ENCODE peak calls at places on chromosome 1, in eight cellular contexts. One of them, this sample, is unnamed.

GRCh38 chr1:229759037-229759435 is 133.0 kb downstream of the URB2 start:
- DNase-seq in HuH-7.5: no peak
- DNase-seq in hepatic stellate cell: no peak
- DNase-seq in activated naive CD4-positive, alpha-beta T cell treated with anti-CD3 and anti-CD28 coated beads, Interleukin-2, amount 10 ng/mL, durations not matched to agents 7 days and 5 days: no peak
- DNase-seq in WERI-Rb-1: no peak
- DNase-seq in NCI-H1417 treated with DMSO at 0.1 percent for 48 hours: no peak
- DNase-seq in fibroblast of gingiva: no peak
- DNase-seq in fibroblast of lung: peak; percentile 85
- DNase-seq in this sample: no peak

GRCh38 chr1:168555521-168556046 is 11.8 kb upstream of the XCL2 start:
- DNase-seq in fibroblast of lung: no peak
- DNase-seq in hepatic stellate cell: no peak
- DNase-seq in fibroblast of gingiva: no peak
- DNase-seq in WERI-Rb-1: no peak
- DNase-seq in activated naive CD4-positive, alpha-beta T cell treated with anti-CD3 and anti-CD28 coated beads, Interleukin-2, amount 10 ng/mL, durations not matched to agents 7 days and 5 days: no peak
- DNase-seq in HuH-7.5: no peak
- DNase-seq in NCI-H1417 treated with DMSO at 0.1 percent for 48 hours: no peak
- DNase-seq in this sample: no peak

GRCh38 chr1:193104496-193104905 is 713 bp downstream of the GLRX2 start:
- DNase-seq in WERI-Rb-1: peak; percentile 62
- DNase-seq in NCI-H1417 treated with DMSO at 0.1 percent for 48 hours: no peak
- DNase-seq in fibroblast of gingiva: no peak
- DNase-seq in hepatic stellate cell: peak; percentile 41
- DNase-seq in HuH-7.5: no peak
- DNase-seq in activated naive CD4-positive, alpha-beta T cell treated with anti-CD3 and anti-CD28 coated beads, Interleukin-2, amount 10 ng/mL, durations not matched to agents 7 days and 5 days: peak; percentile 38
- DNase-seq in fibroblast of lung: peak; percentile 64
- DNase-seq in this sample: peak; percentile 24

GRCh38 chr1:167766538-167766937 is 44.8 kb downstream of the MPZL1 start:
- DNase-seq in fibroblast of lung: no peak
- DNase-seq in fibroblast of gingiva: no peak
- DNase-seq in NCI-H1417 treated with DMSO at 0.1 percent for 48 hours: no peak
- DNase-seq in activated naive CD4-positive, alpha-beta T cell treated with anti-CD3 and anti-CD28 coated beads, Interleukin-2, amount 10 ng/mL, durations not matched to agents 7 days and 5 days: no peak
- DNase-seq in HuH-7.5: no peak
- DNase-seq in WERI-Rb-1: no peak
- DNase-seq in hepatic stellate cell: no peak
- DNase-seq in this sample: no peak

GRCh38 chr1:37157634-37158033 is 123.3 kb upstream of the GRIK3 start:
- DNase-seq in NCI-H1417 treated with DMSO at 0.1 percent for 48 hours: no peak
- DNase-seq in fibroblast of gingiva: no peak
- DNase-seq in HuH-7.5: no peak
- DNase-seq in WERI-Rb-1: no peak
- DNase-seq in activated naive CD4-positive, alpha-beta T cell treated with anti-CD3 and anti-CD28 coated beads, Interleukin-2, amount 10 ng/mL, durations not matched to agents 7 days and 5 days: no peak
- DNase-seq in hepatic stellate cell: no peak
- DNase-seq in fibroblast of lung: no peak
- DNase-seq in this sample: no peak

GRCh38 chr1:174534789-174535188 is 87.0 kb downstream of the GPR52 start:
- DNase-seq in fibroblast of gingiva: no peak
- DNase-seq in NCI-H1417 treated with DMSO at 0.1 percent for 48 hours: no peak
- DNase-seq in activated naive CD4-positive, alpha-beta T cell treated with anti-CD3 and anti-CD28 coated beads, Interleukin-2, amount 10 ng/mL, durations not matched to agents 7 days and 5 days: no peak
- DNase-seq in WERI-Rb-1: no peak
- DNase-seq in hepatic stellate cell: no peak
- DNase-seq in HuH-7.5: no peak
- DNase-seq in fibroblast of lung: peak; percentile 83
- DNase-seq in this sample: no peak

GRCh38 chr1:66539491-66539890 is 5.5 kb downstream of the SGIP1 start:
- DNase-seq in NCI-H1417 treated with DMSO at 0.1 percent for 48 hours: no peak
- DNase-seq in HuH-7.5: no peak
- DNase-seq in hepatic stellate cell: no peak
- DNase-seq in fibroblast of lung: no peak
- DNase-seq in fibroblast of gingiva: no peak
- DNase-seq in WERI-Rb-1: no peak
- DNase-seq in activated naive CD4-positive, alpha-beta T cell treated with anti-CD3 and anti-CD28 coated beads, Interleukin-2, amount 10 ng/mL, durations not matched to agents 7 days and 5 days: no peak
- DNase-seq in this sample: no peak

GRCh38 chr1:150578278-150579109 is 916 bp downstream of the MCL1 start:
- DNase-seq in WERI-Rb-1: peak; percentile 58
- DNase-seq in HuH-7.5: no peak
- DNase-seq in fibroblast of gingiva: peak; percentile 79
- DNase-seq in activated naive CD4-positive, alpha-beta T cell treated with anti-CD3 and anti-CD28 coated beads, Interleukin-2, amount 10 ng/mL, durations not matched to agents 7 days and 5 days: peak; percentile 59
- DNase-seq in fibroblast of lung: peak; percentile 92
- DNase-seq in NCI-H1417 treated with DMSO at 0.1 percent for 48 hours: no peak
- DNase-seq in hepatic stellate cell: peak; percentile 60
- DNase-seq in this sample: peak; percentile 67

GRCh38 chr1:29202584-29203340 is 21.1 kb upstream of the SRSF4 start:
- DNase-seq in fibroblast of lung: peak; percentile 97
- DNase-seq in NCI-H1417 treated with DMSO at 0.1 percent for 48 hours: peak; percentile 49
- DNase-seq in fibroblast of gingiva: peak; percentile 95
- DNase-seq in WERI-Rb-1: peak; percentile 94
- DNase-seq in hepatic stellate cell: peak; percentile 97
- DNase-seq in HuH-7.5: peak; percentile 89
- DNase-seq in activated naive CD4-positive, alpha-beta T cell treated with anti-CD3 and anti-CD28 coated beads, Interleukin-2, amount 10 ng/mL, durations not matched to agents 7 days and 5 days: peak; percentile 92
- DNase-seq in this sample: peak; percentile 91

GRCh38 chr1:183995322-183996035 is 42.0 kb downstream of the COLGALT2 start:
- DNase-seq in hepatic stellate cell: peak; percentile 20
- DNase-seq in WERI-Rb-1: no peak
- DNase-seq in activated naive CD4-positive, alpha-beta T cell treated with anti-CD3 and anti-CD28 coated beads, Interleukin-2, amount 10 ng/mL, durations not matched to agents 7 days and 5 days: no peak
- DNase-seq in fibroblast of gingiva: peak; percentile 14
- DNase-seq in NCI-H1417 treated with DMSO at 0.1 percent for 48 hours: no peak
- DNase-seq in HuH-7.5: no peak
- DNase-seq in fibroblast of lung: no peak
- DNase-seq in this sample: no peak

GRCh38 chr1:212935387-212935981 is 14.9 kb upstream of the VASH2 start:
- DNase-seq in fibroblast of gingiva: no peak
- DNase-seq in activated naive CD4-positive, alpha-beta T cell treated with anti-CD3 and anti-CD28 coated beads, Interleukin-2, amount 10 ng/mL, durations not matched to agents 7 days and 5 days: no peak
- DNase-seq in hepatic stellate cell: no peak
- DNase-seq in NCI-H1417 treated with DMSO at 0.1 percent for 48 hours: no peak
- DNase-seq in fibroblast of lung: no peak
- DNase-seq in HuH-7.5: no peak
- DNase-seq in WERI-Rb-1: no peak
- DNase-seq in this sample: no peak

GRCh38 chr1:61320575-61320974 is 238.2 kb downstream of the NFIA start:
- DNase-seq in NCI-H1417 treated with DMSO at 0.1 percent for 48 hours: no peak
- DNase-seq in WERI-Rb-1: no peak
- DNase-seq in hepatic stellate cell: no peak
- DNase-seq in fibroblast of lung: no peak
- DNase-seq in activated naive CD4-positive, alpha-beta T cell treated with anti-CD3 and anti-CD28 coated beads, Interleukin-2, amount 10 ng/mL, durations not matched to agents 7 days and 5 days: no peak
- DNase-seq in fibroblast of gingiva: no peak
- DNase-seq in HuH-7.5: no peak
- DNase-seq in this sample: no peak